ENCODE peak calls at places on chromosome 3, in five cellular contexts. L is sigmoid colon, U is thyroid gland, W is esophagus squamous epithelium, G is suprapubic skin. R is an unnamed sample.

GRCh38 chr3:82496890-82497560 is 735.6 kb upstream of the GBE1 start:
- DNase-seq in U (no peak), G (no peak), L (no peak), W (no peak), R (no peak)

GRCh38 chr3:73868688-73869315 is 244.1 kb upstream of the PDZRN3 start:
- DNase-seq in G (no peak), L (no peak), U (peak), W (no peak), R (no peak)

GRCh38 chr3:114624676-114625181 is 330.9 kb downstream of the TIGIT start:
- DNase-seq in U (peak), W (no peak), G (peak), L (peak), R (peak)

GRCh38 chr3:48429416-48430358 is at the start of gene PLXNB1:
- DNase-seq in W (peak), U (peak), L (peak), G (peak), R (peak)

GRCh38 chr3:8739757-8740508 is 6.3 kb downstream of the CAV3 start:
- DNase-seq in L (no peak), U (no peak), G (peak), W (no peak), R (no peak)

GRCh38 chr3:100656945-100657344 is 47.5 kb downstream of the ADGRG7 start:
- DNase-seq in W (no peak), G (no peak), U (no peak), L (no peak), R (no peak)

GRCh38 chr3:11944052-11944673 is 60.0 kb upstream of the SYN2 start:
- DNase-seq in U (peak), G (no peak), W (no peak), L (no peak), R (no peak)

GRCh38 chr3:190009621-190010020 is 111.1 kb downstream of the P3H2 start:
- DNase-seq in G (no peak), W (no peak), L (no peak), U (no peak), R (no peak)

GRCh38 chr3:156680243-156680930 is 6.0 kb downstream of the TIPARP start:
- DNase-seq in U (no peak), L (no peak), W (no peak), G (no peak), R (no peak)

GRCh38 chr3:156682491-156682890 is 8.1 kb downstream of the TIPARP start:
- DNase-seq in G (no peak), U (no peak), W (no peak), L (no peak), R (no peak)

GRCh38 chr3:156678216-156678615 is 3.8 kb downstream of the TIPARP start:
- DNase-seq in L (no peak), G (no peak), U (no peak), W (no peak), R (no peak)

GRCh38 chr3:156682963-156683362 is 8.6 kb downstream of the TIPARP start:
- DNase-seq in L (no peak), G (no peak), W (no peak), U (no peak), R (no peak)

DNA sequence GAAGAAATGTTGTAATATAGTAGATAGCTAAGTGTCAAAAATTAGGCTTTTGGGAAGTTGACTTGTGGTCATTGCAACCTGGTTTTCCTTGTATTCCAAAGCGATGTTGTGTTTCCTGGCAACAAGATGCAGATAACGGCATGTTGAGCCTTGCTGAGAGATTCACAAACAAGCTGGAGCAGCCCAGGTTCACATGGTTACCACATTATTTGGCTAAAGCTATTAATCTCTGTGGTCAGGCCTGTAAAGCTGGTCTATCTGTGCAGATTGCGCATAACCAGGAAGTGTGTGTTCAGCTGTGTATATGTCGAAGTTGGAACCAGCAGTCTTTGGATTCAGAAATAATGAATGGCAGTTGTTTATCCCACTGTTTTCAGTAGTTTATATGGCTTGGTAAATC is 6.6 kb downstream of the TIPARP start:
- DNase-seq in L (peak), W (no peak), U (no peak), G (no peak), R (no peak)
- TF ChIP-seq POLR2A in L (no peak), W (no peak), U (no peak), G (no peak), R (no peak)

GRCh38 chr3:197957775-197958103 is 2.3 kb upstream of the LMLN start:
- DNase-seq in U (no peak), W (no peak), L (no peak), G (no peak), R (no peak)
- TF ChIP-seq POLR2A in U (no peak), W (no peak), L (no peak), G (no peak), R (peak)

GRCh38 chr3:50321146-50321843 is 1.2 kb downstream of the HYAL2 start:
- DNase-seq in L (peak), U (peak), W (peak), G (peak), R (peak)
- TF ChIP-seq POLR2A in L (no peak), U (peak), W (peak), G (no peak), R (peak)

DNA sequence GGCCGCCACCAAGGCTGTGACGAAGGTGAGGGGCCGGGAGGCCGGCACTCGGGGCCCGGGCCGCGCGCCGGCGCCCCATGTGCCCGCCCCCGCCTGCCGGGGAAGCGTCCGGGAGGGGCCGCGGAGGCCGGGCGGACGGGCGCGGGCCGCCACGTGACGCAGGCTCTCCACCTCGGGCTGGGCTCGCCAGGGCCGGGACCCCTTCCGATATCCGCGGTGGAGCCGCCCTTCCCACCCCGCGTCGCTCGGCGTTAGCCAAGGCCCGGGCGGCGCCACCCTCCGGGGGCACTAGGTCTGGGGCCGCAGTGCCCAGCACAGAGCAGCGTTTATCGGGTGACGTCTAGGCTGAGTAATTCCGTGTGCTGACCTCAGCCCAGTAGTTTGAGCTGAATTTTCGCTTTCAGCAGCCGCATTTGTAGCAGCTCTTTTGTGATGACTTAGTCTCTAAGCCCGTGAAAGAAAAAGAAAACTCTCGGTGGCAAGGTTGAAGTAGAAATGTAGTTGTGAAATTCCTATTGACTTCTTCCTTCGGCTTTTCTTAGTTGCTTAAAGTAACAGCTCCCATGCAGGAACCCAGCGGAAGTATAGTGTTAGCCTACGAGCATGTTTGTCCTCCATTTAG is 885 bp downstream of the CDV3 start:
- DNase-seq in U (peak), G (peak), L (peak), W (no peak), R (peak)
- TF ChIP-seq POLR2A in U (peak), G (peak), L (no peak), W (peak), R (peak)

GRCh38 chr3:40465111-40465407 is 7.9 kb downstream of the RPL14 start:
- DNase-seq in L (no peak), U (no peak), W (no peak), G (no peak), R (no peak)

GRCh38 chr3:40465456-40465855 is 8.3 kb downstream of the RPL14 start:
- DNase-seq in L (no peak), G (no peak), U (no peak), W (no peak), R (no peak)

GRCh38 chr3:40468018-40468417 is 8.9 kb upstream of the ZNF619 start:
- DNase-seq in G (no peak), U (no peak), W (no peak), L (no peak), R (no peak)

GRCh38 chr3:40463579-40463978 is 6.4 kb downstream of the RPL14 start:
- DNase-seq in G (no peak), L (no peak), U (no peak), W (no peak), R (no peak)

DNA sequence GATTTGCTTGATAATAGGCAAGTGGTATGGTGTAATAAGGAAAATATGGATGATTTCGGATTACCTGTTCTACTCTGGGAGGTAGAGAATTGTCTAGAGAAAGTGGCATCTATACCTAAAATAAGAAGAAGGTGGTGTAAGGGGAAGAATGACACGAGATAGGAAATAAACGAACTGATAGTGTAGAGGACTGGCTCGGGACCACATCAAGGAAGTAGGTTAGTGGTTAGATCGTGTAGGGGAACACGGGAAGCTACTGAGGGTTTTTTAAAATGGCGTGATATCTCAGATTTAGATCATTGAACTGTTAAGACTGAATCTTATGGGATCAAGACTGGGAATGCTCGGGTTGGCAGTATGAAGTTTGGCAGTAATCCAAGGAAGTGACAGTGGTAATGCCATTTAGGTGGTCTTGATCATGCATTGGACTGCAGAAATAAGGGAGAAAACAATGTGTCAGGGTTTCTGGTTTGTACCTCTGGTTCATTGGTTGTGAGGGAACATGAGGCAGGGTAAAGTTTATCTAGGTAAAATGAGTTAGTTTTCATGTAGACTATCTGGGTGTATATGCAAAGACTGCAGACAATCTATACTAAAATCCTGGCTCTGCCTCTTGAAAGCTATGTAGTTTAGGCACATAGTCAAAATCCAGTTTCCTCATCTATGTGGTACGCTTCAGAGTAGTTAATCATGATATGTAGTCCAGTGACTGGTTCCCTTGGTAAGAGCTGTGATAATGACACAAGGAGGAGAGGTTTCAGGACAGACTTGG is 7.4 kb downstream of the RPL14 start:
- DNase-seq in L (no peak), U (no peak), W (no peak), G (no peak), R (no peak)
- TF ChIP-seq POLR2A in L (no peak), U (no peak), W (no peak), G (no peak), R (no peak)

GRCh38 chr3:33439421-33440327 is 531 bp downstream of the UBP1 start:
- DNase-seq in U (peak), L (peak), W (peak), G (peak), R (peak)
- TF ChIP-seq POLR2A in U (peak), L (no peak), W (peak), G (peak), R (peak)

DNA sequence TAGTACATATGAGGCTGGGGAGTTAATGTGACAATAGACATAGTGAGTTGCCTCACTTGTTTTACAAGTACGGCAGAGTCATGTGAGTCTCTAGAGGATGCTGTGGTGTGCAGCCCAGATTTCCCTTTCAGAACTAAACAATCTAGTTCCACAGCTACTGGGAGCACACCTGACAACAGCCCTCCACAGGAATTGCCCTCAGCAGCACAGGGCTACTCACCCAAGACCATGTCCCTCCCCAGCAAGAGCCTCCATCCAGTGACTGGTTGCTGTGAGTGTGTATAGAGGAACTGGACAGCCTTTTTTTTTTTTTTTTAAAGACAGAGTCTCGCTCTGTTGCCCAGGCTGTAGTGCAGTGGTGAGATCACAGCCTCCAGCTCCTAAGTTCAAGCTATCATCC is 40.2 kb upstream of the UBE2E2 start:
- DNase-seq in G (no peak), U (peak), L (no peak), W (no peak), R (no peak)
- TF ChIP-seq POLR2A in G (no peak), U (no peak), L (no peak), W (no peak), R (no peak)